ENCODE peak calls at places on chromosome 18, in ten cellular contexts. H is stimulated activated CD4-positive, alpha-beta T cell treated with anti-CD3 and anti-CD28 coated beads, TNF-alpha, amount 100 ng/mL, for 48 hours; Y is stimulated activated naive B cell treated with anti-CD40 and anti-IgM and Interleukin-4, amounts not matched to agents 10 μg/mL and 1 μg/mL and 100 μg/mL, for 72 hours; J is kidney; T is HS-5; V is activated CD4-positive, CD25-positive, alpha-beta regulatory T cell; F is CD4-positive, alpha-beta memory T cell; E is body of pancreas; P is lung microvascular endothelial cell; A is tibial artery. N is an unnamed sample.

GRCh38 chr18:31741096-31741735 is 19.5 kb downstream of the SLC25A52 start:
- DNase-seq in H (peak), Y (peak), J (no peak), T (no peak), V (peak), F (peak), E (peak), P (peak), A (peak), N (no peak)

GRCh38 chr18:13577091-13577697 is 149.2 kb downstream of the FAM210A start:
- DNase-seq in H (no peak), Y (peak), J (no peak), T (no peak), V (no peak), F (no peak), E (no peak), P (no peak), A (no peak), N (no peak)

GRCh38 chr18:68462766-68463165 is 252.1 kb downstream of the TMX3 start:
- DNase-seq in H (no peak), Y (no peak), J (no peak), T (no peak), V (no peak), F (no peak), E (no peak), P (no peak), A (no peak), N (no peak)

GRCh38 chr18:80196528-80197320 is 50.6 kb downstream of the PARD6G start:
- DNase-seq in H (no peak), Y (no peak), J (no peak), T (no peak), V (no peak), F (no peak), E (no peak), P (peak), A (no peak), N (peak)

GRCh38 chr18:31679133-31679731 is 5.1 kb downstream of the B4GALT6 start:
- DNase-seq in H (no peak), Y (no peak), J (no peak), T (peak), V (no peak), F (no peak), E (no peak), P (peak), A (no peak), N (no peak)

GRCh38 chr18:27964811-27965210 is 212.1 kb downstream of the CDH2 start:
- DNase-seq in H (no peak), Y (no peak), J (no peak), T (no peak), V (no peak), F (no peak), E (no peak), P (no peak), A (no peak), N (no peak)

GRCh38 chr18:21242141-21243040 is at the start of gene GREB1L:
- DNase-seq in H (peak), Y (no peak), J (peak), T (peak), V (no peak), F (no peak), E (peak), P (peak), A (no peak), N (peak)

GRCh38 chr18:6010284-6010683 is 115.0 kb upstream of the TMEM200C start:
- DNase-seq in H (no peak), Y (no peak), J (no peak), T (no peak), V (no peak), F (no peak), E (no peak), P (no peak), A (no peak), N (no peak)

GRCh38 chr18:39274535-39274934 is 1708.9 kb upstream of the CELF4 start:
- DNase-seq in H (no peak), Y (no peak), J (no peak), T (no peak), V (no peak), F (no peak), E (no peak), P (peak), A (no peak), N (no peak)

GRCh38 chr18:59867337-59868104 is 32.3 kb upstream of the PMAIP1 start:
- DNase-seq in H (no peak), Y (no peak), J (no peak), T (no peak), V (no peak), F (no peak), E (no peak), P (no peak), A (no peak), N (no peak)

GRCh38 chr18:1062592-1062991 is 157.9 kb downstream of the ADCYAP1 start:
- DNase-seq in H (no peak), Y (no peak), J (no peak), T (no peak), V (no peak), F (no peak), E (no peak), P (peak), A (no peak), N (no peak)

GRCh38 chr18:9017170-9017899 is 85.2 kb upstream of the NDUFV2 start:
- DNase-seq in H (peak), Y (peak), J (no peak), T (peak), V (peak), F (peak), E (peak), P (peak), A (peak), N (peak)

GRCh38 chr18:7370812-7371211 is 139.9 kb downstream of the LRRC30 start:
- DNase-seq in H (no peak), Y (no peak), J (peak), T (no peak), V (no peak), F (no peak), E (no peak), P (peak), A (peak), N (no peak)

GRCh38 chr18:42730272-42730671 is 385.2 kb downstream of the RIT2 start:
- DNase-seq in H (no peak), Y (no peak), J (no peak), T (no peak), V (no peak), F (no peak), E (no peak), P (no peak), A (no peak), N (no peak)

GRCh38 chr18:43789234-43790000 is 512.1 kb upstream of the SYT4 start:
- DNase-seq in H (no peak), Y (no peak), J (no peak), T (no peak), V (no peak), F (no peak), E (no peak), P (no peak), A (no peak), N (no peak)

GRCh38 chr18:57434536-57435494 is at the start of gene ONECUT2:
- DNase-seq in H (peak), Y (peak), J (peak), T (no peak), V (peak), F (peak), E (peak), P (peak), A (peak), N (peak)

GRCh38 chr18:57366528-57367081 is 14.2 kb downstream of the ST8SIA3 start:
- DNase-seq in H (no peak), Y (no peak), J (no peak), T (no peak), V (no peak), F (no peak), E (no peak), P (no peak), A (no peak), N (no peak)